ENCODE peak calls at places on chromosomes 11 and 22, in nine cellular contexts. B, T, F, C, O, N, Y, K and G are unnamed samples.

GRCh38 chr11:20089357-20089756 is 70.9 kb downstream of the DBX1 start:
- DNase-seq in O (no peak), K (no peak), N (no peak), B (no peak), F (no peak), Y (no peak), C (no peak), T (no peak), G (no peak)

GRCh38 chr11:117909611-117910382 is 19.4 kb downstream of the TMPRSS13 start:
- DNase-seq in K (no peak), Y (no peak), T (no peak), F (no peak), C (no peak), B (no peak), N (no peak), O (no peak), G (peak; percentile 67)

GRCh38 chr22:46934172-46934745 is 171.8 kb downstream of the TBC1D22A start:
- DNase-seq in N (no peak), B (no peak), C (no peak), T (no peak), Y (no peak), K (no peak), F (no peak), O (no peak), G (no peak)

GRCh38 chr22:50009251-50009650 is 3.3 kb downstream of the IL17REL start:
- DNase-seq in K (no peak), F (no peak), B (no peak), O (no peak), T (no peak), C (no peak), N (peak; percentile 30), Y (no peak), G (peak; percentile 76)

GRCh38 chr11:120147094-120147949 is 9.4 kb upstream of the TRIM29 start:
- DNase-seq in C (no peak), F (no peak), Y (no peak), B (no peak), K (no peak), T (peak; percentile 3), O (no peak), N (no peak), G (no peak)

GRCh38 chr11:101686514-101686913 is 102.7 kb upstream of the TRPC6 start:
- DNase-seq in T (no peak), N (no peak), K (no peak), F (no peak), C (no peak), B (no peak), O (peak; percentile 91), Y (no peak), G (no peak)

GRCh38 chr11:69899957-69900821 is 81.0 kb upstream of the FGF3 start:
- DNase-seq in F (no peak), O (peak; percentile 30), Y (no peak), C (no peak), B (no peak), N (no peak), T (no peak), K (no peak), G (peak; percentile 82)

GRCh38 chr11:134863294-134863693 is 451.3 kb upstream of the B3GAT1 start:
- DNase-seq in O (no peak), N (no peak), K (no peak), T (no peak), B (no peak), C (no peak), F (no peak), Y (no peak), G (no peak)

GRCh38 chr11:34916810-34917780 is 677 bp downstream of the PDHX start:
- DNase-seq in K (no peak), O (peak; percentile 28), Y (no peak), C (no peak), T (peak; percentile 66), N (no peak), F (no peak), B (peak; percentile 63), G (no peak)

GRCh38 chr11:70872950-70873735 is 379.2 kb downstream of the SHANK2 start:
- DNase-seq in O (no peak), C (no peak), T (peak; percentile 73), F (no peak), K (no peak), N (no peak), B (no peak), Y (no peak), G (no peak)

GRCh38 chr11:74620537-74620936 is 28.2 kb downstream of the POLD3 start:
- DNase-seq in O (no peak), C (no peak), B (no peak), T (no peak), N (no peak), Y (no peak), F (no peak), K (no peak), G (no peak)

GRCh38 chr11:102280237-102280833 is 36.9 kb upstream of the BIRC3 start:
- DNase-seq in T (no peak), N (no peak), F (no peak), K (no peak), C (no peak), O (no peak), Y (no peak), B (no peak), G (no peak)

GRCh38 chr11:133955945-133956421 is 785 bp downstream of the IGSF9B start:
- DNase-seq in T (no peak), B (no peak), K (no peak), F (no peak), C (no peak), Y (peak; percentile 32), O (no peak), N (peak; percentile 71), G (no peak)

GRCh38 chr11:8777907-8778767 is 95.5 kb downstream of the RPL27A start:
- DNase-seq in Y (no peak), B (no peak), T (no peak), N (no peak), F (no peak), K (no peak), C (no peak), O (peak; percentile 52), G (peak; percentile 93)

GRCh38 chr11:28010001-28010400 is 98.0 kb downstream of the KIF18A start:
- DNase-seq in B (no peak), T (no peak), F (no peak), Y (no peak), O (peak; percentile 3), N (no peak), C (no peak), K (no peak), G (no peak)

GRCh38 chr22:31133911-31134310 is 6.4 kb downstream of the PLA2G3 start:
- DNase-seq in F (no peak), B (no peak), N (peak; percentile 17), T (no peak), O (no peak), K (no peak), C (no peak), Y (no peak), G (peak; percentile 72)

GRCh38 chr22:42969348-42969975 is 45.5 kb downstream of the PACSIN2 start:
- DNase-seq in F (no peak), T (no peak), Y (no peak), K (no peak), B (no peak), C (no peak), O (peak; percentile 88), N (no peak), G (no peak)

GRCh38 chr11:47130541-47130940 is 46.1 kb downstream of the ARFGAP2 start:
- DNase-seq in C (no peak), Y (no peak), K (no peak), T (peak; percentile 38), F (no peak), O (no peak), B (no peak), N (no peak), G (no peak)

GRCh38 chr11:59779487-59779886 is 24.3 kb downstream of the STX3 start:
- DNase-seq in C (no peak), O (no peak), Y (no peak), B (no peak), T (no peak), N (no peak), K (no peak), F (no peak), G (no peak)

GRCh38 chr11:9528573-9529332 is 44.7 kb upstream of the WEE1 start:
- DNase-seq in B (no peak), C (no peak), O (no peak), F (no peak), T (no peak), K (no peak), N (no peak), Y (no peak), G (no peak)

GRCh38 chr11:94473177-94473799 is 20.4 kb downstream of the MRE11 start:
- DNase-seq in C (no peak), O (peak; percentile 15), T (no peak), F (no peak), K (no peak), N (no peak), B (peak; percentile 73), Y (peak; percentile 44), G (no peak)

GRCh38 chr22:22248878-22249277 is 4.3 kb downstream of the VPREB1 start:
- DNase-seq in K (no peak), F (no peak), O (no peak), B (no peak), N (no peak), C (no peak), Y (no peak), T (no peak), G (no peak)

GRCh38 chr11:17164361-17165246 is 43.2 kb downstream of the PIK3C2A start:
- DNase-seq in F (no peak), O (peak; percentile 40), T (no peak), Y (no peak), B (no peak), C (no peak), K (no peak), N (no peak), G (no peak)

GRCh38 chr22:38413085-38414008 is 41.7 kb downstream of the KCNJ4 start:
- DNase-seq in Y (no peak), N (no peak), C (no peak), K (no peak), T (peak; percentile 1), B (peak; percentile 35), O (peak; percentile 36), F (no peak), G (peak; percentile 68)